ENCODE peak calls at places on chromosomes 16 and 17, in eight cellular contexts. P is activated CD4-positive, alpha-beta T cell treated with anti-CD3 and anti-CD28 coated beads, Interleukin-2, amount 50 U/mL, for 48 hours; D is small intestine; Y is neural progenitor cell; F is GF-D8; J is activated gamma-delta T cell treated with Interleukin-2 at 50 U/mL for 16 hours; U is Kasumi-1; W is effector memory CD8-positive, alpha-beta T cell. T is an unnamed sample.
A peak's percentile ranks its signal among the peaks of the same experiment; 100 is the strongest.

GRCh38 chr17:50853015-50853615 is 13.0 kb downstream of the TOB1 start:
- DNase-seq in P (no peak), D (peak; percentile 80), Y (no peak), F (no peak), J (no peak), U (no peak), W (no peak), T (no peak)

GRCh38 chr16:35559911-35560636 is 2100.7 kb downstream of the TP53TG3F start:
- DNase-seq in P (no peak), D (no peak), Y (no peak), F (no peak), J (no peak), U (peak; percentile 11), W (no peak), T (no peak)

GRCh38 chr17:57370051-57370581 is 113.8 kb downstream of the MSI2 start:
- DNase-seq in P (no peak), D (no peak), Y (peak; percentile 18), F (no peak), J (no peak), U (no peak), W (no peak), T (no peak)

GRCh38 chr16:52501746-52502145 is 45.2 kb downstream of the TOX3 start:
- DNase-seq in P (no peak), D (no peak), Y (no peak), F (no peak), J (no peak), U (no peak), W (no peak), T (no peak)

GRCh38 chr17:5821057-5821456 is 236.7 kb upstream of the NLRP1 start:
- DNase-seq in P (no peak), D (no peak), Y (no peak), F (no peak), J (no peak), U (no peak), W (no peak), T (no peak)

GRCh38 chr17:19418312-19418992 is 7.4 kb downstream of the RNF112 start:
- DNase-seq in P (peak; percentile 16), D (no peak), Y (no peak), F (no peak), J (no peak), U (peak; percentile 2), W (no peak), T (peak; percentile 24)

GRCh38 chr16:81528258-81528657 is 83.7 kb downstream of the CMIP start:
- DNase-seq in P (no peak), D (no peak), Y (no peak), F (no peak), J (no peak), U (no peak), W (no peak), T (no peak)

GRCh38 chr16:66250686-66251405 is 115.6 kb upstream of the CDH5 start:
- DNase-seq in P (no peak), D (no peak), Y (no peak), F (no peak), J (no peak), U (no peak), W (no peak), T (peak; percentile 48)

GRCh38 chr16:81583893-81584705 is 139.5 kb downstream of the CMIP start:
- DNase-seq in P (no peak), D (peak; percentile 95), Y (no peak), F (no peak), J (no peak), U (no peak), W (no peak), T (peak; percentile 75)

GRCh38 chr17:61409301-61410099 is 9.9 kb downstream of the TBX2 start:
- DNase-seq in P (no peak), D (peak; percentile 49), Y (peak; percentile 87), F (no peak), J (no peak), U (peak; percentile 65), W (no peak), T (peak; percentile 48)

GRCh38 chr16:84450176-84450865 is 54.1 kb downstream of the MEAK7 start:
- DNase-seq in P (no peak), D (no peak), Y (no peak), F (no peak), J (no peak), U (no peak), W (no peak), T (no peak)

GRCh38 chr16:49282690-49283375 is 1.2 kb upstream of the CBLN1 start:
- DNase-seq in P (no peak), D (peak; percentile 34), Y (peak; percentile 49), F (no peak), J (no peak), U (no peak), W (no peak), T (peak; percentile 35)

GRCh38 chr17:12683299-12683698 is 17.6 kb downstream of the MYOCD start:
- DNase-seq in P (no peak), D (no peak), Y (no peak), F (no peak), J (no peak), U (no peak), W (no peak), T (no peak)

GRCh38 chr17:47204722-47205418 is 4.3 kb upstream of the MYL4 start:
- DNase-seq in P (peak; percentile 28), D (peak; percentile 39), Y (no peak), F (no peak), J (peak; percentile 21), U (peak; percentile 10), W (peak; percentile 42), T (no peak)

GRCh38 chr17:55496094-55496881 is 15.0 kb downstream of the SMIM36 start:
- DNase-seq in P (no peak), D (peak; percentile 86), Y (no peak), F (peak; percentile 78), J (no peak), U (peak; percentile 53), W (no peak), T (peak; percentile 65)

GRCh38 chr16:23072084-23072599 is 77.1 kb downstream of the USP31 start:
- DNase-seq in P (no peak), D (peak; percentile 57), Y (no peak), F (no peak), J (no peak), U (no peak), W (no peak), T (peak; percentile 83)

GRCh38 chr16:84199861-84200260 is 8.9 kb downstream of the ADAD2 start:
- DNase-seq in P (no peak), D (no peak), Y (no peak), F (peak; percentile 83), J (no peak), U (peak; percentile 24), W (no peak), T (no peak)

GRCh38 chr16:83574388-83574787 is 233.4 kb upstream of the HSBP1 start:
- DNase-seq in P (no peak), D (no peak), Y (no peak), F (no peak), J (no peak), U (no peak), W (no peak), T (no peak)

GRCh38 chr16:20904507-20905079 is 4.0 kb downstream of the LYRM1 start:
- DNase-seq in P (no peak), D (peak; percentile 49), Y (no peak), F (peak; percentile 96), J (no peak), U (peak; percentile 79), W (peak; percentile 6), T (no peak)

GRCh38 chr17:74754832-74755231 is 6.4 kb downstream of the NHERF1 start:
- DNase-seq in P (no peak), D (peak; percentile 50), Y (no peak), F (no peak), J (no peak), U (no peak), W (no peak), T (no peak)

T was measured in colonic mucosa.